ENCODE peak calls at places on chromosomes 16 and 17, in nine cellular contexts. O, A, E, Y, B, R, S, F and D are unnamed samples.

GRCh38 chr16:89925596-89926079 is 2.5 kb downstream of the TUBB3 start:
- DNase-seq in R (no peak), O (peak; percentile 51), A (no peak), S (no peak), B (no peak), F (no peak), Y (no peak), E (no peak), D (no peak)

GRCh38 chr16:87552772-87553171 is 49.5 kb upstream of the JPH3 start:
- DNase-seq in A (no peak), Y (no peak), E (no peak), O (no peak), R (no peak), S (no peak), B (peak; percentile 22), F (peak; percentile 61), D (no peak)

GRCh38 chr17:22304667-22305303 is 612.5 kb downstream of the KCNJ18 start:
- DNase-seq in E (no peak), B (no peak), O (no peak), R (no peak), A (no peak), F (no peak), S (no peak), Y (no peak), D (no peak)

GRCh38 chr16:53502331-53503269 is at the start of gene AKTIP:
- DNase-seq in A (peak; percentile 32), O (no peak), E (peak; percentile 56), B (peak; percentile 57), R (peak; percentile 38), S (peak; percentile 16), Y (peak; percentile 52), F (peak; percentile 55), D (no peak)

GRCh38 chr16:21277927-21278706 is at the start of gene CRYM:
- DNase-seq in R (peak; percentile 76), B (peak; percentile 26), E (peak; percentile 67), A (peak; percentile 51), O (peak; percentile 68), F (peak; percentile 64), S (no peak), Y (peak; percentile 6), D (no peak)

GRCh38 chr17:72749119-72749572 is 343.3 kb downstream of the SLC39A11 start:
- DNase-seq in O (no peak), A (no peak), F (no peak), S (no peak), E (no peak), Y (no peak), R (no peak), B (no peak), D (no peak)

GRCh38 chr16:85313541-85314208 is 201.4 kb upstream of the CIBAR2 start:
- DNase-seq in B (peak; percentile 31), S (peak; percentile 35), F (no peak), O (no peak), Y (peak; percentile 48), E (no peak), R (no peak), A (no peak), D (no peak)

GRCh38 chr17:74601944-74602572 is 10.0 kb upstream of the CD300LD start:
- DNase-seq in F (peak; percentile 52), O (peak; percentile 46), R (peak; percentile 58), Y (no peak), A (no peak), S (peak; percentile 21), E (peak; percentile 49), B (peak; percentile 5), D (no peak)

GRCh38 chr16:56789360-56789759 is 59.4 kb downstream of the NUP93 start:
- DNase-seq in S (no peak), O (peak; percentile 50), F (peak; percentile 65), Y (peak; percentile 16), E (no peak), R (no peak), A (peak; percentile 3), B (peak; percentile 58), D (no peak)

GRCh38 chr16:90077757-90078593 is 844 bp upstream of the PRDM7 start:
- DNase-seq in S (peak; percentile 25), F (peak; percentile 31), E (no peak), O (no peak), B (no peak), R (no peak), A (no peak), Y (no peak), D (no peak)

GRCh38 chr17:47324224-47325020 is 667 bp downstream of the EFCAB13 start:
- DNase-seq in F (peak; percentile 42), B (peak; percentile 66), R (peak; percentile 28), Y (no peak), S (no peak), A (peak; percentile 41), O (peak; percentile 85), E (peak; percentile 60), D (peak; percentile 59)

GRCh38 chr17:83180996-83181481 is 101.6 kb downstream of the METRNL start:
- DNase-seq in A (no peak), Y (no peak), R (no peak), O (no peak), S (no peak), F (no peak), B (no peak), E (peak; percentile 18), D (no peak)

GRCh38 chr17:31510273-31511175 is 119.0 kb downstream of the RAB11FIP4 start:
- DNase-seq in S (peak; percentile 64), O (no peak), A (no peak), E (peak; percentile 56), R (no peak), Y (peak; percentile 61), B (peak; percentile 19), F (no peak), D (no peak)

GRCh38 chr17:51391992-51392654 is 131.8 kb downstream of the UTP18 start:
- DNase-seq in E (no peak), O (no peak), A (no peak), R (no peak), F (peak; percentile 38), S (no peak), Y (no peak), B (no peak), D (no peak)

GRCh38 chr16:57030346-57030902 is 41.1 kb downstream of the NLRC5 start:
- DNase-seq in S (no peak), R (no peak), A (no peak), E (no peak), B (no peak), O (no peak), F (no peak), Y (no peak), D (no peak)

GRCh38 chr16:13896543-13897182 is 23.3 kb upstream of the ERCC4 start:
- DNase-seq in A (no peak), S (no peak), B (peak; percentile 10), E (no peak), O (no peak), Y (no peak), F (no peak), R (no peak), D (no peak)

GRCh38 chr16:73080931-73081330 is 33.0 kb upstream of the ZFHX3 start:
- DNase-seq in B (no peak), O (no peak), R (no peak), Y (no peak), A (no peak), F (no peak), E (no peak), S (no peak), D (no peak)

GRCh38 chr16:67406111-67406593 is 10.1 kb downstream of the ZDHHC1 start:
- DNase-seq in Y (peak; percentile 20), B (no peak), S (no peak), R (no peak), F (peak; percentile 41), A (no peak), E (no peak), O (no peak), D (no peak)

GRCh38 chr17:73767696-73768095 is 123.5 kb upstream of the SDK2 start:
- DNase-seq in F (no peak), Y (no peak), S (no peak), B (no peak), E (no peak), A (no peak), R (no peak), O (no peak), D (no peak)

GRCh38 chr16:1887711-1888354 is 15.9 kb upstream of the MEIOB start:
- DNase-seq in F (no peak), Y (no peak), O (no peak), E (no peak), S (no peak), A (no peak), B (no peak), R (no peak), D (no peak)

GRCh38 chr17:58325976-58326468 is 2.6 kb downstream of the TSPOAP1 start:
- DNase-seq in A (no peak), R (no peak), F (no peak), S (no peak), B (no peak), Y (no peak), O (no peak), E (no peak), D (no peak)

GRCh38 chr16:79816081-79816497 is 215.6 kb upstream of the MAF start:
- DNase-seq in S (no peak), R (no peak), E (no peak), F (no peak), B (no peak), Y (no peak), O (no peak), A (no peak), D (no peak)

GRCh38 chr17:1039511-1040215 is 42.7 kb downstream of the TIMM22 start:
- DNase-seq in R (peak; percentile 62), A (no peak), B (no peak), S (peak; percentile 47), F (no peak), Y (peak; percentile 84), E (no peak), O (no peak), D (no peak)